ENCODE peak calls at places on chromosome 4, in five cellular contexts. N is foreskin fibroblast, V is left ventricle myocardium inferior, H is neural progenitor cell, I is cardiac fibroblast. S is an unnamed sample.

GRCh38 chr4:104394409-104394813 is 100.3 kb downstream of the CXXC4 start:
- DNase-seq in N (no peak), V (peak; percentile 11), H (peak; percentile 24), I (no peak), S (no peak)

GRCh38 chr4:45120163-45120562 is 393.8 kb upstream of the GNPDA2 start:
- DNase-seq in N (no peak), V (no peak), H (no peak), I (no peak), S (no peak)

GRCh38 chr4:69116645-69117321 is 20.5 kb downstream of the UGT2B7 start:
- DNase-seq in N (no peak), V (no peak), H (no peak), I (no peak), S (no peak)

GRCh38 chr4:17098401-17098800 is 200.0 kb upstream of the LDB2 start:
- DNase-seq in N (no peak), V (no peak), H (no peak), I (no peak), S (no peak)

GRCh38 chr4:13476915-13477314 is 7.2 kb downstream of the RAB28 start:
- DNase-seq in N (peak; percentile 19), V (no peak), H (no peak), I (peak; percentile 81), S (peak; percentile 37)

GRCh38 chr4:168220893-168221292 is 97.7 kb downstream of the DDX60 start:
- DNase-seq in N (no peak), V (no peak), H (no peak), I (peak; percentile 46), S (no peak)

GRCh38 chr4:23857353-23857752 is 32.5 kb downstream of the PPARGC1A start:
- DNase-seq in N (no peak), V (no peak), H (no peak), I (peak; percentile 31), S (no peak)

GRCh38 chr4:140607852-140608251 is 39.1 kb upstream of the UCP1 start:
- DNase-seq in N (no peak), V (no peak), H (no peak), I (no peak), S (no peak)

GRCh38 chr4:71711985-71712348 is 71.9 kb downstream of the GC start:
- DNase-seq in N (no peak), V (no peak), H (no peak), I (peak; percentile 5), S (no peak)

GRCh38 chr4:26342328-26343040 is 21.7 kb downstream of the RBPJ start:
- DNase-seq in N (peak; percentile 77), V (no peak), H (no peak), I (peak; percentile 89), S (no peak)

GRCh38 chr4:126956192-126956897 is 676.4 kb upstream of the INTU start:
- DNase-seq in N (no peak), V (no peak), H (no peak), I (no peak), S (no peak)

GRCh38 chr4:126955292-126956191 is 677.2 kb upstream of the INTU start:
- DNase-seq in N (no peak), V (no peak), H (no peak), I (no peak), S (no peak)

GRCh38 chr4:126960760-126961159 is 672.0 kb upstream of the INTU start:
- DNase-seq in N (no peak), V (no peak), H (no peak), I (no peak), S (no peak)

GRCh38 chr4:126958482-126958881 is 674.3 kb upstream of the INTU start:
- DNase-seq in N (no peak), V (no peak), H (no peak), I (no peak), S (no peak)

DNA sequence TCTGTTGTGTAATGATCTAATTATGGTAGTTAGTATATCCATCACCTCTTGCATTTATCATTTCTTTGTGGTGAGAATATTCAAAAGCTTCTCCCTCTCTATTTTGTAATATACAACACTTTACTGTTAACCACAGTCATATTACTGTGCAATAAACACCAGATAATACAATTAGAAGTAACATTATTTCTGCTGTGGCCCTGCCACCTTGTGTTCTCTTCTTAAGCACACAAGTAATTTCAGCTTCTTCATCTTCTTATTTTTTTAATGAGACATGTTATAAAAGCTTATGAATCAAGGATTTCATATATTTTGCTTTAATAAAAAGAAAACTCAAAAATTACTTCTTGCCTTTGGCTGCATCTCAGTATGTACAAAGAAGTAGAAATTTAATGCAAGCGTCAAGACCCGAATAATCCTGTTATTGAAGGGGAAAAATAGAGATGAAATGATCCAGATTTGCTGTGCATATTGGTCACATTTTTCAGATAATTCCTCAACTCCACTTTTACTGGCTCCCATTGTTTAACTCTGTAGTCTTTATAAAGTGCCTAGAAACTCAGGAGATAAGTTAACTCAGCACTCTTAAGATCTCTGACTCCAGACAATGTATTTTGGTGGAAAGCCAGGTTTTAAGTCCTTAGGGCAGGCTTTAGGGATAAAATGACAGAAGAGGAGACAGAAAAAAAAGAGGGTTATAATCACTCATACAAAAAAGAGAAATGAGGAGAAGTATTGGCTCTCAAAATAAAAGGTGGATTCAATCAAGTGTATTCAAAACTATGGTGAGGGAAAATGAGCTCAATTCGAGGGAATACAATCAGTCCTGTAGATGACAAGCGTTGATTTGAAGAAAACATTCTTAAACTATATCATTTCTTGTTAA is 675.0 kb upstream of the INTU start:
- DNase-seq in N (peak; percentile 35), V (no peak), H (no peak), I (peak; percentile 51), S (no peak)
- TF ChIP-seq CTCF in N (peak; percentile 18), V (peak; percentile 48), H (no peak), I (peak; percentile 11), S (peak; percentile 41)

GRCh38 chr4:116702949-116703348 is 382.4 kb downstream of the TRAM1L1 start:
- DNase-seq in N (no peak), V (no peak), H (no peak), I (no peak), S (no peak)
- TF ChIP-seq CTCF in N (no peak), V (no peak), H (peak; percentile 34), I (no peak), S (no peak)

GRCh38 chr4:77157859-77158486 is 966 bp downstream of the CCNG2 start:
- DNase-seq in N (peak; percentile 84), V (peak; percentile 88), H (peak; percentile 97), I (peak; percentile 89), S (peak; percentile 65)
- TF ChIP-seq CTCF in N (no peak), V (no peak), H (no peak), I (no peak), S (no peak)

DNA sequence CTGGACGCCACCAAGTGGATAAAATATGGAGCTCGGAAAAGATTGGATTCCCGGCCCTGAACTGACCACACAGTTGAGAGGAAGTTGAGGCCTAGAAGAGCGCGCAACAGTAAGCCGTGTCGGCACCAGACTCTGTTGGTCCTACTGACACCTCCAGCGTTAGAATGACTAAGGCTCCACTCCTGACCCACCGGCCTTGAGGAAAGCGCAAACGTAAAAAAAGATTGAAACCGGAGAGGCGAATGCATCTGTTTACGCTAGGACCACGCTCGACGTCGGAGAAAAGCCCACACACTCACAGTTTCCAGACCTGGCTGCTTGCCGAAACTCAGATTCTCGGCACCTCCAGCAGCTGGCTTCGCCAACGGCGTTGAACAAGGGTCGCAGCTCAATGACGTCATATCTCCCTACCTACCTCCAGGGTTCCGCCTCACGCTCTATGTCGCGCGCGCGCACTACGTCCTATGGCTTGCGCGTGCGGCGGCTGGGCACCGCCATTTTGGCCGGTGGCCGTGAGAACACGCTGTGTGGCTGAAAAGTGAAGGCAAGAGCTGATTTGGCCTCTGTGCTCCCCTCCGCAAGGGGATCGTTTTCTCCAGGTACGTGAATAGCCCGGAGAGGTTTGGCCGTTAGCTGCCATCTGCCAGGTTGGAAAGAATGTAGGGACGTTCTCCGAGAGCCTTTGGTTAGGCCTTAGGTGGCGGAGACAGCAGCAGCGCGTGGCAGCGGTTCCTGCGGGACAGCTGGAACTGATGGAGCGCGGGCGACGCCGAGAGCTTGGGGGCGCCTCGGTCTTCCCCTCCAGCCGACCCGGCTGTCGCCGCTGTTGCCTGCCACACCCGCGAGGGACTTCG is at the start of the genes ABCE1 and ANAPC10:
- DNase-seq in N (peak; percentile 98), V (peak; percentile 93), H (peak; percentile 100), I (peak; percentile 99), S (peak; percentile 94)
- TF ChIP-seq CTCF in N (peak; percentile 30), V (peak; percentile 42), H (no peak), I (peak; percentile 32), S (peak; percentile 51)